ENCODE peak calls at places on chromosomes 16 and 17, in six cellular contexts. One of them, this sample, is unnamed.

GRCh38 chr17:66678061-66678460 is 156.9 kb upstream of the CACNG5 start:
- DNase-seq in neural crest cell: no peak
- DNase-seq in activated CD4-positive, alpha-beta T cell treated with anti-CD3 and anti-CD28 coated beads, Interleukin-2, amount 10 ng/mL, durations not matched to agents 7 days and 5 days: no peak
- DNase-seq in body of pancreas: no peak
- DNase-seq in hypothalamus: no peak
- DNase-seq in CD4-positive, alpha-beta T cell: no peak
- DNase-seq in this sample: no peak

GRCh38 chr16:27315333-27316037 is 1.7 kb downstream of the IL4R start:
- DNase-seq in neural crest cell: no peak
- DNase-seq in activated CD4-positive, alpha-beta T cell treated with anti-CD3 and anti-CD28 coated beads, Interleukin-2, amount 10 ng/mL, durations not matched to agents 7 days and 5 days: peak
- DNase-seq in body of pancreas: peak
- DNase-seq in hypothalamus: no peak
- DNase-seq in CD4-positive, alpha-beta T cell: peak
- DNase-seq in this sample: no peak

GRCh38 chr16:88352261-88353200 is 30.2 kb upstream of the ZNF469 start:
- DNase-seq in neural crest cell: no peak
- DNase-seq in activated CD4-positive, alpha-beta T cell treated with anti-CD3 and anti-CD28 coated beads, Interleukin-2, amount 10 ng/mL, durations not matched to agents 7 days and 5 days: no peak
- DNase-seq in body of pancreas: no peak
- DNase-seq in hypothalamus: no peak
- DNase-seq in CD4-positive, alpha-beta T cell: no peak
- DNase-seq in this sample: no peak

GRCh38 chr16:68345958-68346635 is 35.3 kb downstream of the PRMT7 start:
- DNase-seq in neural crest cell: no peak
- DNase-seq in activated CD4-positive, alpha-beta T cell treated with anti-CD3 and anti-CD28 coated beads, Interleukin-2, amount 10 ng/mL, durations not matched to agents 7 days and 5 days: no peak
- DNase-seq in body of pancreas: no peak
- DNase-seq in hypothalamus: no peak
- DNase-seq in CD4-positive, alpha-beta T cell: no peak
- DNase-seq in this sample: no peak

GRCh38 chr17:65364408-65364807 is 197.0 kb downstream of the AXIN2 start:
- DNase-seq in neural crest cell: no peak
- DNase-seq in activated CD4-positive, alpha-beta T cell treated with anti-CD3 and anti-CD28 coated beads, Interleukin-2, amount 10 ng/mL, durations not matched to agents 7 days and 5 days: no peak
- DNase-seq in body of pancreas: no peak
- DNase-seq in hypothalamus: no peak
- DNase-seq in CD4-positive, alpha-beta T cell: no peak
- DNase-seq in this sample: no peak

GRCh38 chr17:82613283-82614094 is 34.8 kb downstream of the WDR45B start:
- DNase-seq in neural crest cell: no peak
- DNase-seq in activated CD4-positive, alpha-beta T cell treated with anti-CD3 and anti-CD28 coated beads, Interleukin-2, amount 10 ng/mL, durations not matched to agents 7 days and 5 days: no peak
- DNase-seq in body of pancreas: no peak
- DNase-seq in hypothalamus: no peak
- DNase-seq in CD4-positive, alpha-beta T cell: no peak
- DNase-seq in this sample: no peak

GRCh38 chr17:15381707-15382106 is 40.3 kb upstream of the TEKT3 start:
- DNase-seq in neural crest cell: no peak
- DNase-seq in activated CD4-positive, alpha-beta T cell treated with anti-CD3 and anti-CD28 coated beads, Interleukin-2, amount 10 ng/mL, durations not matched to agents 7 days and 5 days: no peak
- DNase-seq in body of pancreas: no peak
- DNase-seq in hypothalamus: no peak
- DNase-seq in CD4-positive, alpha-beta T cell: no peak
- DNase-seq in this sample: no peak

GRCh38 chr16:56851671-56852400 is 13.2 kb upstream of the SLC12A3 start:
- DNase-seq in neural crest cell: no peak
- DNase-seq in activated CD4-positive, alpha-beta T cell treated with anti-CD3 and anti-CD28 coated beads, Interleukin-2, amount 10 ng/mL, durations not matched to agents 7 days and 5 days: no peak
- DNase-seq in body of pancreas: no peak
- DNase-seq in hypothalamus: no peak
- DNase-seq in CD4-positive, alpha-beta T cell: no peak
- DNase-seq in this sample: no peak

GRCh38 chr16:70258065-70258464 is 6.3 kb upstream of the EXOSC6 start:
- DNase-seq in neural crest cell: no peak
- DNase-seq in activated CD4-positive, alpha-beta T cell treated with anti-CD3 and anti-CD28 coated beads, Interleukin-2, amount 10 ng/mL, durations not matched to agents 7 days and 5 days: no peak
- DNase-seq in body of pancreas: no peak
- DNase-seq in hypothalamus: no peak
- DNase-seq in CD4-positive, alpha-beta T cell: no peak
- DNase-seq in this sample: no peak

GRCh38 chr16:56915311-56916105 is 16.4 kb upstream of the HERPUD1 start:
- DNase-seq in neural crest cell: no peak
- DNase-seq in activated CD4-positive, alpha-beta T cell treated with anti-CD3 and anti-CD28 coated beads, Interleukin-2, amount 10 ng/mL, durations not matched to agents 7 days and 5 days: no peak
- DNase-seq in body of pancreas: no peak
- DNase-seq in hypothalamus: no peak
- DNase-seq in CD4-positive, alpha-beta T cell: no peak
- DNase-seq in this sample: no peak

GRCh38 chr17:2796164-2797140 is at the start of gene RAP1GAP2:
- DNase-seq in neural crest cell: no peak
- DNase-seq in activated CD4-positive, alpha-beta T cell treated with anti-CD3 and anti-CD28 coated beads, Interleukin-2, amount 10 ng/mL, durations not matched to agents 7 days and 5 days: peak
- DNase-seq in body of pancreas: no peak
- DNase-seq in hypothalamus: no peak
- DNase-seq in CD4-positive, alpha-beta T cell: peak
- DNase-seq in this sample: no peak

GRCh38 chr16:57377080-57377841 is 5.0 kb downstream of the CX3CL1 start:
- DNase-seq in neural crest cell: no peak
- DNase-seq in activated CD4-positive, alpha-beta T cell treated with anti-CD3 and anti-CD28 coated beads, Interleukin-2, amount 10 ng/mL, durations not matched to agents 7 days and 5 days: no peak
- DNase-seq in body of pancreas: no peak
- DNase-seq in hypothalamus: no peak
- DNase-seq in CD4-positive, alpha-beta T cell: no peak
- DNase-seq in this sample: peak

GRCh38 chr17:52106638-52107261 is 51.8 kb downstream of the CA10 start:
- DNase-seq in neural crest cell: peak
- DNase-seq in activated CD4-positive, alpha-beta T cell treated with anti-CD3 and anti-CD28 coated beads, Interleukin-2, amount 10 ng/mL, durations not matched to agents 7 days and 5 days: peak
- DNase-seq in body of pancreas: peak
- DNase-seq in hypothalamus: no peak
- DNase-seq in CD4-positive, alpha-beta T cell: peak
- DNase-seq in this sample: peak

GRCh38 chr17:20228860-20229259 is 219.7 kb downstream of the SPECC1 start:
- DNase-seq in neural crest cell: no peak
- DNase-seq in activated CD4-positive, alpha-beta T cell treated with anti-CD3 and anti-CD28 coated beads, Interleukin-2, amount 10 ng/mL, durations not matched to agents 7 days and 5 days: no peak
- DNase-seq in body of pancreas: no peak
- DNase-seq in hypothalamus: no peak
- DNase-seq in CD4-positive, alpha-beta T cell: no peak
- DNase-seq in this sample: no peak

GRCh38 chr17:79840204-79840988 is 1.2 kb upstream of the CBX4 start:
- DNase-seq in neural crest cell: peak
- DNase-seq in activated CD4-positive, alpha-beta T cell treated with anti-CD3 and anti-CD28 coated beads, Interleukin-2, amount 10 ng/mL, durations not matched to agents 7 days and 5 days: no peak
- DNase-seq in body of pancreas: peak
- DNase-seq in hypothalamus: no peak
- DNase-seq in CD4-positive, alpha-beta T cell: no peak
- DNase-seq in this sample: no peak

GRCh38 chr16:86575754-86576557 is 2.4 kb upstream of the FOXL1 start:
- DNase-seq in neural crest cell: peak
- DNase-seq in activated CD4-positive, alpha-beta T cell treated with anti-CD3 and anti-CD28 coated beads, Interleukin-2, amount 10 ng/mL, durations not matched to agents 7 days and 5 days: peak
- DNase-seq in body of pancreas: peak
- DNase-seq in hypothalamus: no peak
- DNase-seq in CD4-positive, alpha-beta T cell: no peak
- DNase-seq in this sample: no peak

GRCh38 chr17:81941484-81942166 is 4.5 kb upstream of the PYCR1 start:
- DNase-seq in neural crest cell: no peak
- DNase-seq in activated CD4-positive, alpha-beta T cell treated with anti-CD3 and anti-CD28 coated beads, Interleukin-2, amount 10 ng/mL, durations not matched to agents 7 days and 5 days: no peak
- DNase-seq in body of pancreas: peak
- DNase-seq in hypothalamus: no peak
- DNase-seq in CD4-positive, alpha-beta T cell: no peak
- DNase-seq in this sample: no peak